ENCODE peak calls at places on chromosomes 16 and 17, in seven cellular contexts. One of them, this sample, is unnamed.

GRCh38 chr17:45006927-45007461 is 38.9 kb upstream of the C1QL1 start:
- DNase-seq in IMR-90: no peak
- DNase-seq in HepG2: no peak
- DNase-seq in body of pancreas: no peak
- DNase-seq in suprapubic skin: no peak
- DNase-seq in A549: no peak
- DNase-seq in transverse colon: no peak
- DNase-seq in this sample: no peak

GRCh38 chr16:8905795-8906591 is 23.8 kb downstream of the LITAFD start:
- DNase-seq in IMR-90: no peak
- DNase-seq in HepG2: peak; percentile 32
- DNase-seq in body of pancreas: no peak
- DNase-seq in suprapubic skin: no peak
- DNase-seq in A549: peak; percentile 25
- DNase-seq in transverse colon: no peak
- DNase-seq in this sample: no peak

GRCh38 chr17:28744104-28744801 is 442 bp downstream of the TRAF4 start:
- DNase-seq in IMR-90: peak; percentile 41
- DNase-seq in HepG2: peak; percentile 71
- DNase-seq in body of pancreas: peak; percentile 61
- DNase-seq in suprapubic skin: no peak
- DNase-seq in A549: peak; percentile 58
- DNase-seq in transverse colon: peak; percentile 70
- DNase-seq in this sample: peak; percentile 47

GRCh38 chr17:57756941-57757340 is 11.8 kb upstream of the CCDC182 start:
- DNase-seq in IMR-90: no peak
- DNase-seq in HepG2: peak; percentile 35
- DNase-seq in body of pancreas: no peak
- DNase-seq in suprapubic skin: no peak
- DNase-seq in A549: no peak
- DNase-seq in transverse colon: no peak
- DNase-seq in this sample: no peak

GRCh38 chr16:19232988-19233387 is 52.5 kb upstream of the CLEC19A start:
- DNase-seq in IMR-90: no peak
- DNase-seq in HepG2: no peak
- DNase-seq in body of pancreas: no peak
- DNase-seq in suprapubic skin: no peak
- DNase-seq in A549: no peak
- DNase-seq in transverse colon: no peak
- DNase-seq in this sample: no peak

GRCh38 chr16:79362312-79362970 is 238.1 kb downstream of the MAF start:
- DNase-seq in IMR-90: no peak
- DNase-seq in HepG2: no peak
- DNase-seq in body of pancreas: no peak
- DNase-seq in suprapubic skin: no peak
- DNase-seq in A549: no peak
- DNase-seq in transverse colon: no peak
- DNase-seq in this sample: no peak

GRCh38 chr17:80992077-80992947 is 671 bp downstream of the CHMP6 start:
- DNase-seq in IMR-90: no peak
- DNase-seq in HepG2: no peak
- DNase-seq in body of pancreas: peak; percentile 33
- DNase-seq in suprapubic skin: peak; percentile 65
- DNase-seq in A549: no peak
- DNase-seq in transverse colon: peak; percentile 23
- DNase-seq in this sample: no peak

GRCh38 chr17:61128671-61129115 is 270.9 kb upstream of the TBX2 start:
- DNase-seq in IMR-90: peak; percentile 52
- DNase-seq in HepG2: no peak
- DNase-seq in body of pancreas: no peak
- DNase-seq in suprapubic skin: no peak
- DNase-seq in A549: no peak
- DNase-seq in transverse colon: no peak
- DNase-seq in this sample: no peak

GRCh38 chr17:50270430-50271172 is 3.7 kb upstream of the TMEM92 start:
- DNase-seq in IMR-90: peak; percentile 81
- DNase-seq in HepG2: no peak
- DNase-seq in body of pancreas: peak; percentile 7
- DNase-seq in suprapubic skin: peak; percentile 80
- DNase-seq in A549: no peak
- DNase-seq in transverse colon: peak; percentile 19
- DNase-seq in this sample: no peak

GRCh38 chr17:27456681-27457404 is 595 bp downstream of the KSR1 start:
- DNase-seq in IMR-90: no peak
- DNase-seq in HepG2: no peak
- DNase-seq in body of pancreas: peak; percentile 45
- DNase-seq in suprapubic skin: no peak
- DNase-seq in A549: no peak
- DNase-seq in transverse colon: peak; percentile 17
- DNase-seq in this sample: peak; percentile 51

GRCh38 chr16:88558457-88559442 is 11.5 kb upstream of the ZC3H18 start:
- DNase-seq in IMR-90: peak; percentile 43
- DNase-seq in HepG2: peak; percentile 82
- DNase-seq in body of pancreas: peak; percentile 93
- DNase-seq in suprapubic skin: no peak
- DNase-seq in A549: peak; percentile 69
- DNase-seq in transverse colon: peak; percentile 89
- DNase-seq in this sample: peak; percentile 84

GRCh38 chr17:8326591-8327583 is 12.8 kb upstream of the ODF4 start:
- DNase-seq in IMR-90: no peak
- DNase-seq in HepG2: no peak
- DNase-seq in body of pancreas: peak; percentile 43
- DNase-seq in suprapubic skin: peak; percentile 70
- DNase-seq in A549: no peak
- DNase-seq in transverse colon: no peak
- DNase-seq in this sample: peak; percentile 43

GRCh38 chr16:89256651-89257254 is 39.2 kb downstream of the ZNF778 start:
- DNase-seq in IMR-90: peak; percentile 63
- DNase-seq in HepG2: no peak
- DNase-seq in body of pancreas: peak; percentile 59
- DNase-seq in suprapubic skin: no peak
- DNase-seq in A549: peak; percentile 48
- DNase-seq in transverse colon: peak; percentile 75
- DNase-seq in this sample: peak; percentile 82

GRCh38 chr17:43444223-43445008 is 39.4 kb upstream of the DHX8 start:
- DNase-seq in IMR-90: peak; percentile 49
- DNase-seq in HepG2: no peak
- DNase-seq in body of pancreas: no peak
- DNase-seq in suprapubic skin: no peak
- DNase-seq in A549: no peak
- DNase-seq in transverse colon: no peak
- DNase-seq in this sample: no peak

GRCh38 chr17:5557485-5557884 is 26.8 kb downstream of the NLRP1 start:
- DNase-seq in IMR-90: peak; percentile 84
- DNase-seq in HepG2: no peak
- DNase-seq in body of pancreas: no peak
- DNase-seq in suprapubic skin: peak; percentile 25
- DNase-seq in A549: no peak
- DNase-seq in transverse colon: no peak
- DNase-seq in this sample: no peak

GRCh38 chr17:81976332-81977210 is 858 bp upstream of the ASPSCR1 start:
- DNase-seq in IMR-90: no peak
- DNase-seq in HepG2: no peak
- DNase-seq in body of pancreas: peak; percentile 79
- DNase-seq in suprapubic skin: no peak
- DNase-seq in A549: no peak
- DNase-seq in transverse colon: peak; percentile 49
- DNase-seq in this sample: peak; percentile 68

GRCh38 chr17:7029659-7030058 is 6.2 kb upstream of the SLC16A13 start:
- DNase-seq in IMR-90: no peak
- DNase-seq in HepG2: no peak
- DNase-seq in body of pancreas: no peak
- DNase-seq in suprapubic skin: no peak
- DNase-seq in A549: no peak
- DNase-seq in transverse colon: peak; percentile 35
- DNase-seq in this sample: no peak

GRCh38 chr17:36493956-36494355 is 7.5 kb downstream of the ZNHIT3 start:
- DNase-seq in IMR-90: no peak
- DNase-seq in HepG2: no peak
- DNase-seq in body of pancreas: no peak
- DNase-seq in suprapubic skin: no peak
- DNase-seq in A549: no peak
- DNase-seq in transverse colon: no peak
- DNase-seq in this sample: no peak

GRCh38 chr16:30026449-30026848 is 3.5 kb downstream of the C16orf92 start:
- DNase-seq in IMR-90: no peak
- DNase-seq in HepG2: no peak
- DNase-seq in body of pancreas: no peak
- DNase-seq in suprapubic skin: no peak
- DNase-seq in A549: no peak
- DNase-seq in transverse colon: no peak
- DNase-seq in this sample: no peak

GRCh38 chr17:75003070-75003956 is 9.2 kb upstream of the MRPL58 start:
- DNase-seq in IMR-90: no peak
- DNase-seq in HepG2: no peak
- DNase-seq in body of pancreas: no peak
- DNase-seq in suprapubic skin: no peak
- DNase-seq in A549: no peak
- DNase-seq in transverse colon: no peak
- DNase-seq in this sample: no peak

GRCh38 chr17:75001915-75002843 is 10.3 kb upstream of the MRPL58 start:
- DNase-seq in IMR-90: no peak
- DNase-seq in HepG2: no peak
- DNase-seq in body of pancreas: no peak
- DNase-seq in suprapubic skin: no peak
- DNase-seq in A549: no peak
- DNase-seq in transverse colon: no peak
- DNase-seq in this sample: no peak

GRCh38 chr17:74995847-74996246 is 8.4 kb downstream of the CDR2L start:
- DNase-seq in IMR-90: no peak
- DNase-seq in HepG2: no peak
- DNase-seq in body of pancreas: no peak
- DNase-seq in suprapubic skin: no peak
- DNase-seq in A549: no peak
- DNase-seq in transverse colon: no peak
- DNase-seq in this sample: no peak

GRCh38 chr17:74998783-74999182 is 11.4 kb downstream of the CDR2L start:
- DNase-seq in IMR-90: no peak
- DNase-seq in HepG2: no peak
- DNase-seq in body of pancreas: no peak
- DNase-seq in suprapubic skin: no peak
- DNase-seq in A549: no peak
- DNase-seq in transverse colon: no peak
- DNase-seq in this sample: no peak

GRCh38 chr17:74999523-74999922 is 12.1 kb downstream of the CDR2L start:
- DNase-seq in IMR-90: no peak
- DNase-seq in HepG2: no peak
- DNase-seq in body of pancreas: no peak
- DNase-seq in suprapubic skin: no peak
- DNase-seq in A549: no peak
- DNase-seq in transverse colon: no peak
- DNase-seq in this sample: no peak
- H3K9me3 ChIP-seq in IMR-90: no peaks in the 10 kb centered on the region
- H3K9me3 ChIP-seq in HepG2: no peaks in the 10 kb centered on the region
- H3K9me3 ChIP-seq in body of pancreas: no peaks in the 10 kb centered on the region
- H3K9me3 ChIP-seq in suprapubic skin: no peaks in the 10 kb centered on the region
- H3K9me3 ChIP-seq in A549: no peaks in the 10 kb centered on the region
- H3K9me3 ChIP-seq in transverse colon: no peaks in the 10 kb centered on the region
- H3K9me3 ChIP-seq in this sample: no peaks in the 10 kb centered on the region

GRCh38 chr17:69250641-69251040 is 22.0 kb upstream of the ABCA10 start:
- DNase-seq in IMR-90: peak; percentile 30
- DNase-seq in HepG2: no peak
- DNase-seq in body of pancreas: no peak
- DNase-seq in suprapubic skin: no peak
- DNase-seq in A549: no peak
- DNase-seq in transverse colon: no peak
- DNase-seq in this sample: no peak
- H3K4me1 ChIP-seq in IMR-90: no peaks in the 10 kb centered on the region
- H3K4me1 ChIP-seq in HepG2: no peaks in the 10 kb centered on the region
- H3K4me1 ChIP-seq in body of pancreas: no peaks in the 10 kb centered on the region
- H3K4me1 ChIP-seq in suprapubic skin: no peaks in the 10 kb centered on the region
- H3K4me1 ChIP-seq in A549: peaks cover 6% of the 10 kb centered on the region
- H3K4me1 ChIP-seq in transverse colon: no peaks in the 10 kb centered on the region
- H3K4me1 ChIP-seq in this sample: no peaks in the 10 kb centered on the region

GRCh38 chr17:59003860-59004259 is 102.8 kb downstream of the TRIM37 start:
- DNase-seq in IMR-90: no peak
- DNase-seq in HepG2: no peak
- DNase-seq in body of pancreas: no peak
- DNase-seq in suprapubic skin: no peak
- DNase-seq in A549: no peak
- DNase-seq in transverse colon: no peak
- DNase-seq in this sample: no peak
- TF ChIP-seq POLR2A in IMR-90: no peak
- TF ChIP-seq POLR2A in HepG2: no peak
- TF ChIP-seq POLR2A in body of pancreas: no peak
- TF ChIP-seq POLR2A in suprapubic skin: no peak
- TF ChIP-seq POLR2A in A549: no peak
- TF ChIP-seq POLR2A in transverse colon: no peak
- TF ChIP-seq POLR2A in this sample: no peak

GRCh38 chr16:3223913-3224515 is 10.9 kb downstream of the ZNF200 start:
- DNase-seq in IMR-90: no peak
- DNase-seq in HepG2: no peak
- DNase-seq in body of pancreas: no peak
- DNase-seq in suprapubic skin: no peak
- DNase-seq in A549: no peak
- DNase-seq in transverse colon: no peak
- DNase-seq in this sample: no peak

GRCh38 chr16:3216263-3216640 is 18.7 kb downstream of the ZNF200 start:
- DNase-seq in IMR-90: no peak
- DNase-seq in HepG2: no peak
- DNase-seq in body of pancreas: no peak
- DNase-seq in suprapubic skin: no peak
- DNase-seq in A549: no peak
- DNase-seq in transverse colon: no peak
- DNase-seq in this sample: no peak

GRCh38 chr16:3214904-3215600 is 19.9 kb downstream of the ZNF200 start:
- DNase-seq in IMR-90: no peak
- DNase-seq in HepG2: no peak
- DNase-seq in body of pancreas: no peak
- DNase-seq in suprapubic skin: no peak
- DNase-seq in A549: no peak
- DNase-seq in transverse colon: no peak
- DNase-seq in this sample: no peak

GRCh38 chr16:3215601-3216262 is 19.2 kb downstream of the ZNF200 start:
- DNase-seq in IMR-90: no peak
- DNase-seq in HepG2: no peak
- DNase-seq in body of pancreas: no peak
- DNase-seq in suprapubic skin: no peak
- DNase-seq in A549: no peak
- DNase-seq in transverse colon: no peak
- DNase-seq in this sample: no peak

GRCh38 chr16:3220839-3221238 is 14.1 kb downstream of the ZNF200 start:
- DNase-seq in IMR-90: no peak
- DNase-seq in HepG2: peak; percentile 50
- DNase-seq in body of pancreas: no peak
- DNase-seq in suprapubic skin: no peak
- DNase-seq in A549: no peak
- DNase-seq in transverse colon: no peak
- DNase-seq in this sample: no peak
- H3K9me3 ChIP-seq in IMR-90: peaks cover 46% of the 10 kb centered on the region
- H3K9me3 ChIP-seq in HepG2: no peaks in the 10 kb centered on the region
- H3K9me3 ChIP-seq in body of pancreas: no peaks in the 10 kb centered on the region
- H3K9me3 ChIP-seq in suprapubic skin: peaks cover 51% of the 10 kb centered on the region
- H3K9me3 ChIP-seq in A549: peaks cover 84% of the 10 kb centered on the region
- H3K9me3 ChIP-seq in transverse colon: peaks cover 54% of the 10 kb centered on the region
- H3K9me3 ChIP-seq in this sample: peaks cover 42% of the 10 kb centered on the region

This sample was measured in adrenal gland.